ENCODE peak calls at places on chromosomes 5 and 9, in six cellular contexts. T, J, A, H, N and X are unnamed samples.

GRCh38 chr9:3495850-3496249 is 30.0 kb downstream of the RFX3 start:
- DNase-seq in T (no peak), J (no peak), A (no peak), H (no peak), N (no peak), X (no peak)

GRCh38 chr5:135038829-135039525 is 4.9 kb upstream of the PITX1 start:
- DNase-seq in T (peak; percentile 68), J (peak; percentile 59), A (no peak), H (no peak), N (no peak), X (no peak)

GRCh38 chr9:134778841-134779411 is 101.7 kb upstream of the FCN2 start:
- DNase-seq in T (no peak), J (peak; percentile 77), A (peak; percentile 64), H (peak; percentile 76), N (no peak), X (peak; percentile 78)

GRCh38 chr5:180920710-180921109 is 21.8 kb downstream of the BTNL8 start:
- DNase-seq in T (no peak), J (no peak), A (no peak), H (no peak), N (no peak), X (no peak)

GRCh38 chr9:121599186-121599871 is 52.1 kb upstream of the DAB2IP start:
- DNase-seq in T (peak; percentile 93), J (peak; percentile 84), A (peak; percentile 64), H (peak; percentile 81), N (no peak), X (peak; percentile 96)

GRCh38 chr5:67265951-67266350 is 69.4 kb upstream of the CD180 start:
- DNase-seq in T (no peak), J (no peak), A (no peak), H (no peak), N (no peak), X (no peak)

GRCh38 chr9:91714020-91714721 is 235.9 kb downstream of the ROR2 start:
- DNase-seq in T (peak; percentile 91), J (peak; percentile 87), A (peak; percentile 64), H (peak; percentile 94), N (no peak), X (no peak)

GRCh38 chr5:1744393-1745189 is 55.0 kb downstream of the MRPL36 start:
- DNase-seq in T (no peak), J (peak; percentile 38), A (no peak), H (no peak), N (peak; percentile 4), X (peak; percentile 48)

GRCh38 chr5:17132444-17133083 is 84.9 kb upstream of the BASP1 start:
- DNase-seq in T (no peak), J (no peak), A (peak; percentile 37), H (no peak), N (no peak), X (no peak)

GRCh38 chr9:91134608-91135007 is 227.1 kb downstream of the AUH start:
- DNase-seq in T (no peak), J (no peak), A (no peak), H (no peak), N (no peak), X (no peak)

GRCh38 chr5:151053796-151054490 is 26.9 kb downstream of the TNIP1 start:
- DNase-seq in T (no peak), J (no peak), A (no peak), H (no peak), N (peak; percentile 40), X (no peak)

GRCh38 chr9:22119537-22120167 is 110.5 kb upstream of the CDKN2B start:
- DNase-seq in T (no peak), J (no peak), A (no peak), H (no peak), N (no peak), X (no peak)

GRCh38 chr5:125046838-125047237 is 300.4 kb upstream of the ZNF608 start:
- DNase-seq in T (no peak), J (no peak), A (no peak), H (no peak), N (no peak), X (no peak)

GRCh38 chr5:104186100-104186499 is 623.5 kb upstream of the NUDT12 start:
- DNase-seq in T (no peak), J (no peak), A (peak; percentile 29), H (no peak), N (no peak), X (peak; percentile 75)

GRCh38 chr5:163505049-163505474 is 357 bp upstream of the MAT2B start:
- DNase-seq in T (no peak), J (no peak), A (no peak), H (no peak), N (no peak), X (no peak)

GRCh38 chr9:110048473-110048975 is 159.4 kb downstream of the C9orf152 start:
- DNase-seq in T (peak; percentile 95), J (peak; percentile 90), A (peak; percentile 47), H (peak; percentile 70), N (peak; percentile 70), X (peak; percentile 87)

GRCh38 chr5:76528547-76529334 is 94.5 kb downstream of the F2RL2 start:
- DNase-seq in T (no peak), J (no peak), A (no peak), H (no peak), N (no peak), X (no peak)

GRCh38 chr5:147187163-147187562 is 47.7 kb upstream of the STK32A start:
- DNase-seq in T (no peak), J (no peak), A (no peak), H (no peak), N (no peak), X (no peak)

GRCh38 chr5:107878676-107879075 is 207.9 kb upstream of the EFNA5 start:
- DNase-seq in T (no peak), J (no peak), A (no peak), H (no peak), N (no peak), X (no peak)

GRCh38 chr9:14687042-14687719 is 6.1 kb downstream of the ZDHHC21 start:
- DNase-seq in T (peak; percentile 45), J (no peak), A (no peak), H (no peak), N (no peak), X (no peak)

DNA sequence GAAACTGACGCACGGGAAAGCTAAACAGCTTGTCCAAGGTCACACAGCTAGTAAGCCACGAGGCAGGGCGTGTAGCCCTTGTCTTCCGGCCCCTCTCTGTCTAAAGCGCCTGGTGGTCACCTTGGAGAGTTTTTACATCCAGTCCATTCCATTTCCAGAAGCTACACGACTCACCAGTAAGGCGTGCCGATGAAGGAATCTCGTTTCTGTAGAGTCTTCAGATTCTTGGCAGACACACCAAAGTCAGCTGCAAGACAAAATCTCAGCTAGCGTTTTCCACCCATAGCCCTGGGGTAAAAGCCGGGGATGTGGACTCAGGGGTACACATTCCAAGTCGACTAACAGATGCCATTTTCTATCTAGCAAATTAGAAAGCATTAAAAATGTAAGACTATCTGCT is 80.4 kb downstream of the STK10 start:
- DNase-seq in T (no peak), J (no peak), A (peak; percentile 56), H (no peak), N (no peak), X (no peak)
- H3K4me1 ChIP-seq in T (peaks cover 7% of the 10 kb centered on the region), J (peaks cover 51% of the 10 kb centered on the region), A (peaks cover 33% of the 10 kb centered on the region), H (peaks cover 6% of the 10 kb centered on the region), N (peaks cover 37% of the 10 kb centered on the region), X (peaks cover 57% of the 10 kb centered on the region)

GRCh38 chr5:26889810-26890209 is 148.6 kb downstream of the CDH9 start:
- DNase-seq in T (no peak), J (no peak), A (no peak), H (no peak), N (no peak), X (no peak)

GRCh38 chr5:26893078-26893477 is 145.3 kb downstream of the CDH9 start:
- DNase-seq in T (no peak), J (no peak), A (no peak), H (no peak), N (no peak), X (no peak)

GRCh38 chr5:26894719-26895263 is 143.6 kb downstream of the CDH9 start:
- DNase-seq in T (no peak), J (no peak), A (no peak), H (no peak), N (no peak), X (no peak)
- TF ChIP-seq CTCF in T (no peak), J (no peak), A (no peak), H (no peak), N (no peak), X (no peak)

DNA sequence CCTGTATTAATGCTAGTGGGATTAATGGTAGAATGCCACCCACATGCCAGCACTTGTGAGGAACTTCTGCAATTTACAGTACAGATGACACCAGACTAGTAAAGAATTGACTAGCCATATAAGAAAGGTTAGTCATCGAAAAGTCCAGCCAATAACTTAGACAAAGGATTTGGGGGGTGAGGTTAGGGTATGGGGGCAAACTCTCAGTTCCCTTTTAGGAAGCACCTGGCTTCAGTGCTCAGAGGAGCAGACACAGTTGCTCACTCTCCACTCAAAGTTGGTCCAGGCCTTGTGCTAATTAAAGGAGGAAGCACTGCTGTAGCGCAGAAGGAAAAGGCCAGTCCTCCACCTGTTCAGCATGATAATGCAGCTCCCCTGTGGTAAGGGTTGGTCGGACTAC is 25.2 kb downstream of the TGFBR1 start:
- DNase-seq in T (no peak), J (no peak), A (no peak), H (no peak), N (no peak), X (no peak)
- H3K4me3 ChIP-seq in T (no peak overlapping the region), J (no peak overlapping the region), A (no peak overlapping the region), H (no peak overlapping the region), N (no peak overlapping the region), X (no peak overlapping the region)

GRCh38 chr9:129557192-129558036 is 63.5 kb downstream of the C9orf50 start:
- DNase-seq in T (peak; percentile 15), J (peak; percentile 40), A (peak; percentile 92), H (peak; percentile 88), N (no peak), X (no peak)

GRCh38 chr9:129559506-129559881 is 61.4 kb downstream of the C9orf50 start:
- DNase-seq in T (peak; percentile 24), J (no peak), A (no peak), H (no peak), N (no peak), X (no peak)

GRCh38 chr9:129558063-129558550 is 62.8 kb downstream of the C9orf50 start:
- DNase-seq in T (no peak), J (no peak), A (no peak), H (peak; percentile 56), N (no peak), X (no peak)

GRCh38 chr9:129560849-129561248 is 60.1 kb downstream of the C9orf50 start:
- DNase-seq in T (peak; percentile 47), J (no peak), A (no peak), H (no peak), N (no peak), X (no peak)

DNA sequence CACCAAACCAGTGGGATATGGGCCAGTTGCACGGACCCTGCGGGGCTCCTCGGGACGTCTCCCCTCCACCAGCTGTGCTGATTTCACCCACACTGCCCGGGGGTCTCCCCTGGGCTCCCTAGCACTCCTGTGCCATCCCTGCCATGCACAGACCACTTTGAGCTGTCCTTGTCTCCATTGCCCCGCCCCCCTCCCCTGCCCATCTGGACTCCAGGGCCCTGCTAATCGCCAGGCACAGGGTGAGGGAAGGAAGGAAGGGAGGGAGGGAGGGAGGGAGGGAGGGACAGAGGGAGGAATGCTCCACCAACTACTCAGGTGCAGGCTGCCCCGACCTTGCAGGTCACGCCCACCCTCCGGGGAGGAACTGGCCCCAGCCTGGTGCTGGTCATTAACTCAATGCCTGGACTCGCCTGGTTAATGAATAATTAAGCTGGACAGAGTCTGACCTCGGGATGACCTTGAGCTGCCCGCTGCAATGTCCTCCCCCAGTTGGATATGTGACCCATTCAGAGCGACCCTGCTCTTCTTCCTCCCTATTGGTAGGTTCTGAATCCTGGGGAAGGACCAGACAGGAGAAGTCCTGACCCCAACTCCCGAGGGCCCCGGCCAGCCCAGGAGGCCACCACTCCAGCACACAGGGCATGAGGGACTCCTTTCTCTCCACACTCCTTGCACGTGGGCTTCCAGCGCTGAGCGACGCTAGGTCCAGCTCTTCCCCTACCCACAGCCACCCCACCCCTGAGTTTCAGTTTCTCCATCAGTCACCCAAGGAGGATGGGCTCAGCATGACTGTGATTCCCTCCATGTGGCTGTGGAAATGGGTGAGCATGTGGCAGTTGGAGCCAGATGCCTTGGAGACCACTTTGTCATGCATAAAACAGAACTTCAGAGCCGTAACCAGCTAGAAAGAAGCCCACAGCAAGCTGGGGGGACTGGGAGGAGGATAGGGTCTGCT is 62.1 kb downstream of the C9orf50 start:
- DNase-seq in T (peak; percentile 61), J (no peak), A (peak; percentile 79), H (peak; percentile 57), N (no peak), X (no peak)
- H3K4me1 ChIP-seq in T (no peaks in the 10 kb centered on the region), J (no peaks in the 10 kb centered on the region), A (peaks cover 63% of the 10 kb centered on the region), H (peaks cover 33% of the 10 kb centered on the region), N (no peaks in the 10 kb centered on the region), X (no peaks in the 10 kb centered on the region)